ENCODE peak calls at places on chromosomes 12 and 14, in four cellular contexts. J is cardiac fibroblast, P is AG09319, O is OCI-LY7. D is an unnamed sample.

GRCh38 chr14:32694795-32695449 is 243.8 kb upstream of the NPAS3 start:
- DNase-seq in J (no peak), P (no peak), O (no peak), D (no peak)

GRCh38 chr12:22598141-22598762 is 26.7 kb upstream of the ETNK1 start:
- DNase-seq in J (no peak), P (no peak), O (no peak), D (no peak)

GRCh38 chr12:2393016-2393415 is 340.2 kb downstream of the CACNA1C start:
- DNase-seq in J (no peak), P (no peak), O (no peak), D (no peak)

GRCh38 chr14:21711360-21711961 is 37.8 kb upstream of the OR4E1 start:
- DNase-seq in J (peak; percentile 57), P (no peak), O (peak; percentile 59), D (no peak)

GRCh38 chr14:92754956-92755355 is 6.5 kb upstream of the LGMN start:
- DNase-seq in J (peak; percentile 19), P (no peak), O (no peak), D (no peak)

GRCh38 chr12:72207094-72207493 is 65.1 kb upstream of the TRHDE start:
- DNase-seq in J (no peak), P (no peak), O (no peak), D (no peak)

GRCh38 chr12:690466-690865 is 27.2 kb upstream of the NINJ2 start:
- DNase-seq in J (no peak), P (no peak), O (no peak), D (no peak)

GRCh38 chr12:58529114-58529665 is 391.1 kb downstream of the LRIG3 start:
- DNase-seq in J (peak; percentile 48), P (no peak), O (no peak), D (no peak)

GRCh38 chr12:122895757-122896636 is at the start of gene VPS37B:
- DNase-seq in J (peak; percentile 93), P (peak; percentile 71), O (no peak), D (peak; percentile 98)

GRCh38 chr12:88946377-88946997 is 366.2 kb upstream of the KITLG start:
- DNase-seq in J (peak; percentile 82), P (peak; percentile 63), O (no peak), D (no peak)

GRCh38 chr12:111170559-111170958 is 198.3 kb downstream of the PHETA1 start:
- DNase-seq in J (no peak), P (no peak), O (peak; percentile 20), D (no peak)

GRCh38 chr12:39697108-39697507 is 77.5 kb upstream of the ABCD2 start:
- DNase-seq in J (no peak), P (no peak), O (no peak), D (no peak)

GRCh38 chr12:3107071-3107583 is 29.9 kb downstream of the TSPAN9 start:
- DNase-seq in J (peak; percentile 47), P (no peak), O (no peak), D (no peak)

GRCh38 chr14:86521032-86521730 is 991.2 kb downstream of the FLRT2 start:
- DNase-seq in J (peak; percentile 2), P (no peak), O (no peak), D (no peak)

GRCh38 chr12:57118711-57119271 is 7.6 kb upstream of the STAT6 start:
- DNase-seq in J (no peak), P (no peak), O (peak; percentile 38), D (no peak)

GRCh38 chr12:92953747-92954146 is 24.7 kb upstream of the EEA1 start:
- DNase-seq in J (no peak), P (no peak), O (no peak), D (no peak)

GRCh38 chr14:87334997-87335675 is 657.8 kb downstream of the GALC start:
- DNase-seq in J (no peak), P (no peak), O (peak; percentile 25), D (no peak)

GRCh38 chr14:73221945-73222344 is 15.4 kb upstream of the PAPLN start:
- DNase-seq in J (no peak), P (no peak), O (no peak), D (no peak)

GRCh38 chr14:28879571-28879970 is 113.0 kb downstream of the FOXG1 start:
- DNase-seq in J (no peak), P (no peak), O (no peak), D (no peak)

GRCh38 chr14:92963301-92964123 is 40.6 kb downstream of the CHGA start:
- DNase-seq in J (no peak), P (no peak), O (no peak), D (no peak)

DNA sequence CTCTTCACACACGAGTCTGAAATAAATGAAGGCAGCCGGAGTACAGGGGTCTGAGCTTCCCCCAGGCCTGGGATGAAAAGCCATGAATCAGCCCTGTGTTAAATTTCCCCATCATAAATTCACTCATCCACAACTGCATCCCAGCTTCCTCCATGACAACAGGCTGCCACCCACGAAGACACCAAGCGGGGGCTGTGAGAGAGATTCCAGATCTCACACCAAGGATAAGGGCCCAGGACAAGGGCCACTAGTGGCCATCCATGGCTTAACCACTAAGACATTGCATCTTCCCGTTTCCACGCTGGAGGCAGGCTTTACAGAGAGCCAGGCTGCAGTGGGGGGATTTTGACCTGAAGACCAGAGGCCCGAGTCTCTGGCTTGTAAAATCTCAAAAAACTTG is 94.0 kb upstream of the NCOR2 start:
- DNase-seq in J (no peak), P (no peak), O (no peak), D (no peak)
- TF ChIP-seq CTCF in J (no peak), P (no peak), O (no peak), D (no peak)

GRCh38 chr14:49173765-49174373 is 412.3 kb downstream of the RPS29 start:
- DNase-seq in J (peak; percentile 83), P (peak; percentile 20), O (peak; percentile 73), D (no peak)
- TF ChIP-seq CTCF in J (peak; percentile 62), P (peak; percentile 64), O (peak; percentile 87), D (no peak)

GRCh38 chr12:101490286-101490920 is 15.3 kb downstream of the SPIC start:
- DNase-seq in J (no peak), P (no peak), O (peak; percentile 61), D (no peak)
- TF ChIP-seq CTCF in J (no peak), P (no peak), O (peak; percentile 83), D (no peak)

GRCh38 chr14:91060472-91061308 is at the start of gene RPS6KA5:
- DNase-seq in J (peak; percentile 100), P (peak; percentile 100), O (peak; percentile 100), D (peak; percentile 98)
- TF ChIP-seq CTCF in J (no peak), P (no peak), O (no peak), D (no peak)

GRCh38 chr12:50842637-50843493 is at the start of gene TMPRSS12:
- DNase-seq in J (peak; percentile 29), P (no peak), O (no peak), D (no peak)
- TF ChIP-seq CTCF in J (no peak), P (no peak), O (no peak), D (no peak)

GRCh38 chr12:105899589-105899988 is 239.2 kb downstream of the NUAK1 start:
- DNase-seq in J (no peak), P (no peak), O (no peak), D (no peak)
- TF ChIP-seq CTCF in J (no peak), P (no peak), O (no peak), D (no peak)